ENCODE peak calls at places on chromosomes 4 and X, in ten cellular contexts. J is amniotic stem cell; V is AG20443; K is mesothelial cell of epicardium; R is stimulated activated CD4-positive, alpha-beta T cell treated with anti-CD3 and anti-CD28 coated beads, Interleukin-15, amount 100 ng/mL, for 1 hour; H is nucleus accumbens; A is NCI-H1417; F is mesenchymal stem cell; B is HuH-7.5; G is COR-L47. I is an unnamed sample.
A peak's percentile ranks its signal among the peaks of the same experiment; 100 is the strongest.

GRCh38 chrX:56219702-56220101 is 12.5 kb upstream of the KLF8 start:
- DNase-seq in R (no peak), G (no peak), V (peak; percentile 6), K (no peak), H (no peak), F (no peak), B (no peak), J (no peak), A (no peak), I (no peak)

GRCh38 chr4:55124337-55125076 is 888 bp downstream of the KDR start:
- DNase-seq in V (peak; percentile 14), R (no peak), J (no peak), H (no peak), F (peak; percentile 23), A (no peak), B (no peak), G (no peak), K (no peak), I (no peak)

GRCh38 chr4:78644744-78645330 is 93.3 kb downstream of the ANXA3 start:
- DNase-seq in H (no peak), B (no peak), F (peak; percentile 90), A (no peak), J (no peak), K (no peak), R (no peak), G (no peak), V (peak; percentile 77), I (peak; percentile 8)

GRCh38 chr4:16496501-16496900 is 270.2 kb upstream of the TAPT1 start:
- DNase-seq in V (peak; percentile 82), K (no peak), B (no peak), R (no peak), G (no peak), F (peak; percentile 22), J (peak; percentile 37), H (no peak), A (no peak), I (no peak)

GRCh38 chr4:78691333-78691732 is 84.8 kb upstream of the BMP2K start:
- DNase-seq in R (no peak), F (no peak), J (no peak), G (no peak), H (no peak), V (peak; percentile 33), K (no peak), A (no peak), B (no peak), I (no peak)

GRCh38 chrX:71514367-71515038 is 18.4 kb upstream of the OGT start:
- DNase-seq in G (no peak), K (no peak), A (no peak), R (no peak), B (no peak), J (no peak), F (no peak), H (no peak), V (peak; percentile 10), I (no peak)

GRCh38 chrX:148574247-148574973 is 74.0 kb downstream of the AFF2 start:
- DNase-seq in R (no peak), K (no peak), A (no peak), H (no peak), G (no peak), V (peak; percentile 9), J (no peak), B (no peak), F (no peak), I (no peak)

GRCh38 chrX:107204063-107204605 is 2.1 kb downstream of the NUP62CL start:
- DNase-seq in F (no peak), J (no peak), R (no peak), V (no peak), B (no peak), A (no peak), H (no peak), G (no peak), K (no peak), I (no peak)

GRCh38 chrX:136030357-136031225 is 45.4 kb downstream of the SLC9A6 start:
- DNase-seq in K (no peak), A (no peak), B (no peak), R (no peak), V (peak; percentile 56), H (no peak), F (peak; percentile 83), G (no peak), J (no peak), I (no peak)

GRCh38 chrX:119516157-119516702 is 48.0 kb downstream of the SLC25A5 start:
- DNase-seq in V (peak; percentile 71), J (peak; percentile 6), H (no peak), A (peak; percentile 67), F (peak; percentile 70), R (no peak), B (peak; percentile 45), G (peak; percentile 29), K (no peak), I (peak; percentile 53)

GRCh38 chrX:54173791-54174190 is 9.3 kb downstream of the FAM120C start:
- DNase-seq in F (no peak), K (no peak), H (no peak), A (no peak), G (no peak), R (no peak), V (no peak), B (no peak), J (no peak), I (no peak)

GRCh38 chrX:2342878-2343277 is 157.9 kb downstream of the DHRSX start:
- DNase-seq in R (no peak), J (no peak), B (no peak), G (no peak), H (no peak), K (no peak), F (peak; percentile 70), V (peak; percentile 40), A (no peak), I (no peak)

GRCh38 chrX:40097101-40097491 is 662 bp downstream of the BCOR start:
- DNase-seq in R (no peak), A (no peak), H (peak; percentile 43), J (no peak), K (no peak), G (no peak), B (no peak), V (peak; percentile 9), F (peak; percentile 21), I (no peak)

GRCh38 chrX:48826876-48827653 is 752 bp downstream of the ERAS start:
- DNase-seq in H (no peak), J (no peak), V (no peak), B (no peak), R (no peak), G (no peak), K (no peak), F (no peak), A (no peak), I (no peak)

GRCh38 chr4:115219315-115219840 is 106.0 kb upstream of the NDST4 start:
- DNase-seq in V (no peak), H (no peak), J (no peak), K (no peak), A (peak; percentile 68), B (no peak), R (no peak), F (no peak), G (no peak), I (peak; percentile 23)

GRCh38 chrX:42175843-42176242 is 252.5 kb upstream of the CASK start:
- DNase-seq in H (no peak), A (no peak), R (no peak), J (no peak), V (no peak), K (no peak), B (no peak), F (no peak), G (no peak), I (no peak)

GRCh38 chr4:138659640-138660325 is 355.8 kb upstream of the NOCT start:
- DNase-seq in F (no peak), K (no peak), G (no peak), J (no peak), A (no peak), B (no peak), H (no peak), V (no peak), R (no peak), I (no peak)

GRCh38 chrX:134694935-134695334 is 36.7 kb upstream of the PLAC1 start:
- DNase-seq in B (no peak), G (no peak), A (no peak), J (no peak), R (no peak), F (no peak), V (no peak), K (no peak), H (no peak), I (no peak)

GRCh38 chr4:174604198-174604597 is 81.9 kb upstream of the HPGD start:
- DNase-seq in V (no peak), R (no peak), J (no peak), B (no peak), G (no peak), A (peak; percentile 76), H (no peak), K (no peak), F (peak; percentile 80), I (peak; percentile 62)

GRCh38 chr4:86493460-86493859 is 100.7 kb upstream of the PTPN13 start:
- DNase-seq in F (no peak), J (no peak), K (no peak), V (peak; percentile 45), H (no peak), G (no peak), B (no peak), R (no peak), A (no peak), I (no peak)

GRCh38 chr4:163269156-163269555 is 63.2 kb downstream of the NPY1R start:
- DNase-seq in H (no peak), G (no peak), V (no peak), R (no peak), K (no peak), F (peak; percentile 51), B (no peak), J (no peak), A (no peak), I (no peak)

GRCh38 chr4:86967798-86968197 is 33.0 kb downstream of the AFF1 start:
- DNase-seq in R (no peak), J (no peak), H (no peak), F (peak; percentile 85), B (no peak), G (no peak), V (no peak), K (no peak), A (no peak), I (no peak)

GRCh38 chrX:49029876-49030275 is 13.3 kb downstream of the TFE3 start:
- DNase-seq in H (no peak), B (no peak), F (no peak), V (no peak), J (no peak), A (no peak), G (no peak), K (no peak), R (no peak), I (no peak)

GRCh38 chrX:98289726-98290125 is 1406.0 kb downstream of the RPA4 start:
- DNase-seq in F (no peak), J (no peak), K (no peak), A (no peak), H (no peak), V (no peak), G (no peak), B (no peak), R (no peak), I (no peak)

GRCh38 chrX:144259054-144259453 is 375.2 kb downstream of the UBE2NL start:
- DNase-seq in F (no peak), B (no peak), K (no peak), G (no peak), V (no peak), J (no peak), R (no peak), H (no peak), A (no peak), I (no peak)

GRCh38 chr4:102627831-102628523 is 126.8 kb downstream of the NFKB1 start:
- DNase-seq in K (no peak), J (no peak), G (no peak), V (peak; percentile 65), A (no peak), R (no peak), F (peak; percentile 35), H (no peak), B (no peak), I (no peak)

GRCh38 chrX:22541926-22542325 is 269.2 kb downstream of the CBLL2 start:
- DNase-seq in K (no peak), G (no peak), R (no peak), J (no peak), B (no peak), V (no peak), H (no peak), A (no peak), F (no peak), I (no peak)

GRCh38 chr4:85005865-85006377 is 39.4 kb upstream of the WDFY3 start:
- DNase-seq in K (no peak), F (peak; percentile 87), J (peak; percentile 37), A (no peak), H (no peak), G (no peak), B (no peak), V (peak; percentile 85), R (no peak), I (no peak)